ENCODE peak calls at places on chromosomes 3 and 15, in six cellular contexts. Y is endothelial cell, H is activated B cell treated with CpG ODN at 0.5 μM for 24 hours, D is K562, P is left ventricle myocardium inferior, U is sigmoid colon. X is an unnamed sample.

GRCh38 chr3:134667461-134667860 is 16.6 kb upstream of the KY start:
- DNase-seq in H (no peak), Y (no peak), P (no peak), D (no peak), U (no peak), X (no peak)

GRCh38 chr3:69848113-69848512 is 108.8 kb downstream of the MITF start:
- DNase-seq in P (no peak), U (no peak), Y (no peak), H (no peak), D (no peak), X (no peak)

GRCh38 chr3:4351164-4351855 is 48.1 kb downstream of the SETMAR start:
- DNase-seq in P (no peak), D (peak), H (no peak), U (no peak), Y (no peak), X (no peak)

GRCh38 chr3:129557737-129558037 is 14.7 kb downstream of the H1-8 start:
- DNase-seq in H (no peak), D (no peak), P (no peak), U (no peak), Y (no peak), X (no peak)

GRCh38 chr3:160210799-160211221 is 14.4 kb upstream of the C3orf80 start:
- DNase-seq in Y (no peak), P (no peak), D (peak), H (no peak), U (no peak), X (peak)

GRCh38 chr3:109784852-109785631 is 447.7 kb upstream of the DPPA4 start:
- DNase-seq in D (no peak), U (no peak), H (no peak), P (no peak), Y (no peak), X (no peak)

GRCh38 chr15:68230157-68231100 is 901 bp upstream of the CLN6 start:
- DNase-seq in U (no peak), P (no peak), D (peak), Y (no peak), H (no peak), X (peak)

GRCh38 chr3:97793415-97794019 is 28.3 kb upstream of the CRYBG3 start:
- DNase-seq in P (no peak), H (no peak), D (peak), U (no peak), Y (no peak), X (peak)

GRCh38 chr3:122947621-122948202 is 79.9 kb downstream of the SEMA5B start:
- DNase-seq in H (no peak), P (no peak), U (no peak), D (no peak), Y (no peak), X (peak)

GRCh38 chr3:122947086-122947611 is 80.4 kb downstream of the SEMA5B start:
- DNase-seq in D (no peak), Y (no peak), H (no peak), U (no peak), P (no peak), X (no peak)

GRCh38 chr3:122945230-122945629 is 82.3 kb downstream of the SEMA5B start:
- DNase-seq in D (no peak), U (no peak), H (no peak), Y (no peak), P (no peak), X (no peak)

GRCh38 chr3:122946185-122946584 is 81.4 kb downstream of the SEMA5B start:
- DNase-seq in Y (no peak), D (no peak), P (no peak), H (no peak), U (no peak), X (no peak)

GRCh38 chr3:122948398-122948797 is 79.2 kb downstream of the SEMA5B start:
- DNase-seq in D (peak), H (no peak), U (no peak), P (no peak), Y (no peak), X (no peak)
- TF ChIP-seq CTCF in D (peak), H (no peak), U (no peak), P (peak), Y (no peak), X (no peak)

DNA sequence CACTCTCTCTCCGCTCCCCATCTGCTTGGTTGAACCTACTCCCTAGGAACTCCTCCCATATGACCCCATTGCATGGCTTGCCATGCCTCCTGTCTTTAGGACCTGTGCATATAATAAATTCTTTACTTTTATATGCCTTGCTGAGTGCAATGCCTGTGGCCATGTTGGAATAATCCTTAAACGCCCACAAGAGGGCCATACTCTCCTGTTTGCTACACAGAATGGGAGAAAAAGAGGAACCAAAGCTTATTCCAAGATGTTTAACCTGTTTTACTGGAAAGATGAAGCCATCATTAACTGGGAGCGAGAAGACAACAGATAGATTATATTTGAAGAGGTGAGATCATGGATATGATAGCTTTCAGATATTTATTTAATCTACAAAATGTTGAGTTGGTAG is 1097.8 kb downstream of the NAALADL2 start:
- DNase-seq in P (no peak), H (no peak), Y (peak), U (no peak), D (no peak), X (no peak)
- TF ChIP-seq CTCF in P (peak), H (no peak), Y (no peak), U (no peak), D (no peak), X (no peak)

GRCh38 chr3:107410606-107411005 is 33.4 kb downstream of the CCDC54 start:
- DNase-seq in Y (no peak), H (no peak), D (no peak), U (no peak), P (no peak), X (no peak)
- TF ChIP-seq CTCF in Y (no peak), H (no peak), D (no peak), U (no peak), P (no peak), X (no peak)

GRCh38 chr3:28916713-28917499 is 364.0 kb upstream of the RBMS3 start:
- DNase-seq in P (peak), U (peak), H (no peak), D (no peak), Y (peak), X (peak)
- TF ChIP-seq CTCF in P (peak), U (peak), H (no peak), D (no peak), Y (no peak), X (peak)

GRCh38 chr3:135781026-135781815 is 184.3 kb upstream of the PPP2R3A start:
- DNase-seq in P (no peak), Y (no peak), D (no peak), H (no peak), U (no peak), X (no peak)

GRCh38 chr3:135779024-135779423 is 186.5 kb upstream of the PPP2R3A start:
- DNase-seq in U (no peak), Y (no peak), H (no peak), D (no peak), P (no peak), X (no peak)

GRCh38 chr3:135788978-135789377 is 176.6 kb upstream of the PPP2R3A start:
- DNase-seq in U (no peak), Y (no peak), D (no peak), P (no peak), H (no peak), X (no peak)

GRCh38 chr3:135779590-135780235 is 185.8 kb upstream of the PPP2R3A start:
- DNase-seq in D (no peak), Y (no peak), H (no peak), P (no peak), U (no peak), X (no peak)

DNA sequence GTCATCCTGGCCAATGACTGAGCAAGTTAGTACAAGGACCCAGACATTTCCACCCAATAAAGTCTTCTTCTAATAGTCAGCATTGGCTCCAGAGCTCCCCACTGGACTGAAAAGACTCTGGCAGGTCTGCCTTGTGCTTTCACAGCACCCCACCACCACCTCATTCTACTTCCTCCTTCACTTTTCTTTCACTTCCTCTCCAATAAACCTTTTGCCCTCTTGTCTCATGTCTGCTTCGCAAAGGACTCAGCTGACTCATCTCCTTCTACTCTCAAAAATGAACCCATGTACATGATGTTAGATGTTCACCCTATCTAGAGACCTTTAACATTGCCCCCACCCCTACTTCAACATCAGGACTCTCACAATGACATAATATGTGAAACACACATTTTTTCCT is 181.0 kb upstream of the PPP2R3A start:
- DNase-seq in D (no peak), Y (no peak), P (no peak), H (no peak), U (no peak), X (no peak)
- TF ChIP-seq CTCF in D (no peak), Y (no peak), P (no peak), H (no peak), U (no peak), X (no peak)

GRCh38 chr15:43887901-43888300 is 61.1 kb downstream of the WDR76 start:
- DNase-seq in D (no peak), H (no peak), Y (no peak), U (no peak), P (no peak), X (no peak)
- TF ChIP-seq CTCF in D (no peak), H (no peak), Y (no peak), U (no peak), P (no peak), X (no peak)

GRCh38 chr15:55518641-55519040 is 10.6 kb upstream of the DNAAF4 start:
- DNase-seq in U (no peak), H (no peak), P (no peak), Y (no peak), D (no peak), X (no peak)
- TF ChIP-seq CTCF in U (no peak), H (no peak), P (no peak), Y (peak), D (no peak), X (no peak)

DNA sequence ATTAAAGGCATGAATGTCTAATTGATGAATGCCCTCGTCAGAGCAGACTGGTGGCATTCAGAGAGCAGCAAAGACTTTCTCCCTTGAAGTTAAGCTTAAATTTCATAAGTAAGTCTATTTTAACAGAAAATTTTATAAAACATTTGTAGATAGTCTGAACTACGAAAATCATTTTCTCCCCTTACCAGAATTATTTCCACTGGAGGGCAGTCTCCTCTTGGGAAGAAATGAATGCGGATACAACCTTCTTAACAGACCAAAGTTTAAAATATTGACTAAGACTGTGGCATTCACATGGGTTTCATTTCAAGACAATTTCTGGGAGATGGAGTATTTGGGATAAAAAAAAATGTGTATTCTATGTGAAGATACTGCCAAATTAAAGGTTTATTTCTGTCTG is 669.0 kb downstream of the FHIT start:
- DNase-seq in D (no peak), U (no peak), Y (peak), P (no peak), H (no peak), X (peak)
- TF ChIP-seq CTCF in D (no peak), U (no peak), Y (peak), P (peak), H (no peak), X (peak)

GRCh38 chr3:57956833-57957174 is 51.4 kb upstream of the FLNB start:
- DNase-seq in U (no peak), Y (no peak), P (no peak), H (no peak), D (no peak), X (no peak)

GRCh38 chr3:57959407-57960173 is 48.6 kb upstream of the FLNB start:
- DNase-seq in U (no peak), P (no peak), Y (no peak), D (no peak), H (no peak), X (peak)

GRCh38 chr3:57958642-57959406 is 49.4 kb upstream of the FLNB start:
- DNase-seq in H (no peak), Y (no peak), D (peak), P (peak), U (no peak), X (no peak)

GRCh38 chr3:57956119-57956832 is 51.9 kb upstream of the FLNB start:
- DNase-seq in U (no peak), H (no peak), Y (no peak), P (no peak), D (no peak), X (peak)

DNA sequence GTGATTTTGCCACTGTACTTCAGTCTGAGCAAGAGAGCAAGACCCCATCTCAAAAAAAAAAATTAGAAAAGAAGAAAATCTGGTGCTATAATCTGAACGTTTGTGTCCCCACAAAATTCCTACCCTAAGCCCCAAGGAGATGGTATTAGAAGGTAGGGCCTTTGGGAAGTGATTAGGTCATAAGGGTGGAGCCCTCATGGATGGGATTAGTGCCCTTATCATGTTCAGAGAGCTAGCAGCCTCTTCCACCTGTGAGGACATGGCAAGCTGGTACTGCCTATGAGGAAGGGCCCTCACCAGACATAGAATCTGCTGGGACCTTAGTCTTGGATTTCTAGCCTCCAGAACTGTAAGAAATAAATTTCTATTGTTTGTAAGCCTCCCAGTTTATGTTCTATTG is 50.4 kb upstream of the FLNB start:
- DNase-seq in D (no peak), H (no peak), P (no peak), Y (no peak), U (no peak), X (no peak)
- TF ChIP-seq CTCF in D (no peak), H (no peak), P (no peak), Y (no peak), U (no peak), X (no peak)

X was measured in MCF 10A.